ENCODE peak calls at places on chromosomes 16 and 17, in four cellular contexts. Y, J, M and Q are unnamed samples.

GRCh38 chr17:71115669-71115972 is 946.3 kb downstream of the KCNJ2 start:
- DNase-seq in J (no peak), M (no peak), Y (no peak), Q (no peak)

GRCh38 chr17:45296003-45296832 is 20.6 kb downstream of the MAP3K14 start:
- DNase-seq in Y (no peak), M (no peak), J (no peak), Q (no peak)

GRCh38 chr16:57235128-57236092 is 9.6 kb upstream of the ARL2BP start:
- DNase-seq in J (no peak), M (peak), Y (no peak), Q (peak)

GRCh38 chr17:81538651-81539570 is 10.7 kb downstream of the FSCN2 start:
- DNase-seq in M (no peak), J (no peak), Y (no peak), Q (no peak)

GRCh38 chr17:77610980-77611641 is 347.4 kb upstream of the TNRC6C start:
- DNase-seq in M (no peak), Y (no peak), J (no peak), Q (no peak)

GRCh38 chr16:69483611-69484010 is 59.2 kb downstream of the CYB5B start:
- DNase-seq in Y (no peak), J (no peak), M (no peak), Q (no peak)

GRCh38 chr16:102060-102855 is 24.2 kb downstream of the MPG start:
- DNase-seq in Y (no peak), M (no peak), J (no peak), Q (no peak)

GRCh38 chr17:45904886-45905285 is 10.5 kb downstream of the MAPT start:
- DNase-seq in J (no peak), M (no peak), Y (no peak), Q (no peak)

GRCh38 chr17:47072881-47073280 is 93.8 kb upstream of the RPRML start:
- DNase-seq in J (no peak), Y (no peak), M (no peak), Q (no peak)

GRCh38 chr17:75875940-75876189 is 2.5 kb downstream of the TRIM47 start:
- DNase-seq in Y (no peak), M (no peak), J (no peak), Q (no peak)

GRCh38 chr16:58152246-58152868 is 23.2 kb upstream of the CFAP20 start:
- DNase-seq in J (no peak), Y (no peak), M (no peak), Q (peak)

GRCh38 chr16:82197540-82198240 is 27.7 kb upstream of the MPHOSPH6 start:
- DNase-seq in Y (no peak), J (no peak), M (no peak), Q (no peak)

GRCh38 chr16:73058221-73058615 is 10.3 kb upstream of the ZFHX3 start:
- DNase-seq in M (peak), J (no peak), Y (no peak), Q (no peak)

GRCh38 chr17:64554028-64554637 is 47.4 kb downstream of the CEP95 start:
- DNase-seq in J (no peak), Y (no peak), M (peak), Q (no peak)

GRCh38 chr17:4179071-4179470 is 36.1 kb downstream of the CYB5D2 start:
- DNase-seq in Y (no peak), J (no peak), M (no peak), Q (no peak)

GRCh38 chr17:73902416-73903181 is 258.4 kb upstream of the SDK2 start:
- DNase-seq in M (no peak), Y (no peak), J (no peak), Q (no peak)

GRCh38 chr17:75153854-75154194 is 488 bp downstream of the JPT1 start:
- DNase-seq in Y (no peak), M (peak), J (no peak), Q (no peak)

GRCh38 chr16:57112403-57113041 is 20.1 kb downstream of the CPNE2 start:
- DNase-seq in M (no peak), Y (no peak), J (no peak), Q (no peak)

GRCh38 chr17:82950525-82951102 is 110.8 kb upstream of the ZNF750 start:
- DNase-seq in M (no peak), J (no peak), Y (no peak), Q (no peak)

GRCh38 chr17:82948081-82948511 is 108.3 kb upstream of the ZNF750 start:
- DNase-seq in M (no peak), Y (no peak), J (no peak), Q (no peak)

GRCh38 chr17:82948957-82949356 is 109.1 kb upstream of the ZNF750 start:
- DNase-seq in Y (no peak), M (no peak), J (no peak), Q (no peak)

GRCh38 chr17:82949984-82950383 is 110.2 kb upstream of the ZNF750 start:
- DNase-seq in M (no peak), Y (no peak), J (no peak), Q (no peak)

GRCh38 chr17:82949361-82949760 is 109.5 kb upstream of the ZNF750 start:
- DNase-seq in Y (no peak), J (no peak), M (no peak), Q (no peak)
- TF ChIP-seq CBX5 in Y (no peak), J (no peak), M (no peak), Q (no peak)

GRCh38 chr17:40303706-40304450 is 5.1 kb upstream of the RARA start:
- DNase-seq in M (no peak), J (no peak), Y (no peak), Q (no peak)
- TF ChIP-seq POLR2AphosphoS5 in M (peak), J (no peak), Y (no peak), Q (no peak)

GRCh38 chr16:13999895-14000425 is 71.2 kb upstream of the MRTFB start:
- DNase-seq in J (no peak), M (peak), Y (no peak), Q (no peak)

GRCh38 chr16:13999071-13999894 is 71.8 kb upstream of the MRTFB start:
- DNase-seq in Y (no peak), J (no peak), M (peak), Q (no peak)

GRCh38 chr16:13996778-13997288 is 74.3 kb upstream of the MRTFB start:
- DNase-seq in M (no peak), Y (no peak), J (no peak), Q (no peak)

GRCh38 chr16:13997526-13997925 is 73.6 kb upstream of the MRTFB start:
- DNase-seq in M (peak), J (no peak), Y (no peak), Q (no peak)

DNA sequence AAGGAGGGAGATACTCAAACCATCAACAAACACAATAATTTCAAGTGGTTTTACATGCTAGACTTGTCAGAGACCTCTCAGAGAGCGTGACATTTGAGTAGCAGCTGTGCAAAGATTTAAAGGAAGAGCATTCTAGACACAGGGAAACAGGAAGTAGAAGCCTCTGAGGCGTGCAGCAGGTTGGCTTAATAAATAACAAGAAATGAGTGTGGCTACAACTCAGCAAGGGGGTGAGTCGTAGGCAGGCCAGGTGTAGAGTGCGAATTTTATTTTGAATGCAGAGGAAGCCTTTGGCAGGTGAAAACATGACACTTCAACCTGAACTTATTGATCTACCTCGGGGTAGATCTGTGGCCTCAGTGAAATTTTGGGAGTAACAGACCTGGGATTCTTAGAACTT is 73.2 kb upstream of the MRTFB start:
- DNase-seq in M (no peak), J (peak), Y (no peak), Q (peak)
- TF ChIP-seq CBX5 in M (no peak), J (no peak), Y (no peak), Q (no peak)

DNA sequence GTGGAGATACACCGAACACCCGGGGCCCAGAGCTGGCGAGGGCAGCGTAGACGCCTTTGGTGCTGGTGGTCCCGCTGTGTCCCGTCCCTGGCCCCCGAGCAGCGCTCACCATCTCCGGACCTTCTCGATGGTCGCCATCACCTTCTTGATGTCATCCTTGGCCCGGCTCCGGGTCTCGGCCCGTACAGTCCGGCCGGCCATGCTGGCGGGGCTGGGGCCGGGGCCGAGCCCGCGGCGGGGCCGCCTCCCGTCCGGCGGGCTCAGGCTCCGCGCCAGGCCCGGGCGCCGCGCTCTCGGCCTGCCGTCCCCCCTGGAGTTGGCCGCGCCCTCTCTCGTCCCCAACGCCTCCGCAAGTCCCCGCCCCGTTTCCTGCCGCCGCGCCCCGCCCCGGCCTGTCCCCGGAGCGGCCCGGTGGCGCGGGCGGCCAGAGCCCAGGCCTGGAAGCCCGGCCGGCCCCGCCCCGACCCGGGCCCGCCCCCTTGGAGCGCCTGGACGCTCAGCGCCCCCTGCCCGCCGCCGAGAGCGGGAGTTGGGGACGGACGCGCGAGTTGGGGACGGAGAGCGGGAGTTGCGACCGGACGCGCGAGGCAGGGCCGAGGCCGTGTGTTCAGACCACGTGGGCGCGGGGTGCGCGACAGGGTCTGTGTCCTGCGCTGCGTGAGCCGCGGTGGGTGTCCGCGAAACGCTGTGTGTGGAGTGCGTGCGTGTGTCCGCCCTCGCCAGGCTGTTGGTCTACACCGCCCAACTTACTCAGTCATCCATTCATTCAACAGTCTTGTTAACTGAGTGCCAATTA is at the start of gene BCL7C:
- DNase-seq in M (peak), J (no peak), Y (no peak), Q (peak)
- TF ChIP-seq POLR2AphosphoS5 in M (peak), J (no peak), Y (peak), Q (peak)

GRCh38 chr16:65515193-65515592 is 393.3 kb upstream of the CDH11 start:
- DNase-seq in M (no peak), J (no peak), Y (no peak), Q (no peak)
- TF ChIP-seq CBX5 in M (no peak), J (no peak), Y (no peak), Q (no peak)

GRCh38 chr16:1980026-1980769 is 1.1 kb downstream of the NOXO1 start:
- DNase-seq in M (no peak), Y (no peak), J (no peak), Q (no peak)
- TF ChIP-seq POLR2AphosphoS5 in M (no peak), Y (peak), J (no peak), Q (no peak)

GRCh38 chr16:85959686-85960085 is 60.7 kb downstream of the IRF8 start:
- DNase-seq in J (no peak), Y (no peak), M (no peak), Q (no peak)

GRCh38 chr16:85965125-85965524 is 66.2 kb downstream of the IRF8 start:
- DNase-seq in Y (no peak), M (no peak), J (no peak), Q (no peak)

GRCh38 chr16:85961988-85962915 is 63.3 kb downstream of the IRF8 start:
- DNase-seq in M (peak), Y (no peak), J (no peak), Q (no peak)

GRCh38 chr16:85960486-85961046 is 61.6 kb downstream of the IRF8 start:
- DNase-seq in Y (no peak), M (no peak), J (no peak), Q (no peak)

GRCh38 chr16:85963746-85964370 is 64.9 kb downstream of the IRF8 start:
- DNase-seq in J (no peak), M (no peak), Y (no peak), Q (no peak)
- TF ChIP-seq CBX5 in J (no peak), M (no peak), Y (no peak), Q (no peak)

DNA sequence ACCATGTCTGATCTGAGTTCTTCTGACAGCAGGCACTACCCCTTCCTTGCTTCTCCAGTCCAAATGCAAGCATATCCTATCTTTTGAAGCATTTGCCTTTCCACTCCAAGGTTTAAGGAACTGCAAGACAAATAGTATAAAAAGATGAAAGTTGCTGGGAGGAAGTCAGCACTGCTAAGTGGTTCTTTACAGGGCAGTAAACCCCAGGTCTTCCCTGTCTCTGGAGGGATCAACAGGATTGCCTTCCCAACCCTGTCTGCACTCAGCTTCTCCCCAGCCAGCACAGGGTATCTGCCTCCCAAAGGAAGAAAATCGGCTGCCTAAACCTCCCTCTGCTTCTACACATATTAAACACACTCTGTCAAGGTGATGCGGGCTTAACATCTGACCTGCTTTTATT is 46.8 kb downstream of the SOX9 start:
- DNase-seq in J (no peak), Y (no peak), M (no peak), Q (no peak)
- TF ChIP-seq POLR2AphosphoS5 in J (no peak), Y (no peak), M (no peak), Q (no peak)

GRCh38 chr17:31824771-31825360 is 34.2 kb downstream of the COPRS start:
- DNase-seq in Y (no peak), M (no peak), J (no peak), Q (no peak)

GRCh38 chr17:31829649-31830048 is 29.4 kb downstream of the COPRS start:
- DNase-seq in M (no peak), J (no peak), Y (no peak), Q (no peak)

GRCh38 chr17:31830971-31831755 is 27.9 kb downstream of the COPRS start:
- DNase-seq in Y (no peak), J (no peak), M (peak), Q (no peak)

GRCh38 chr17:31823014-31823413 is 36.0 kb downstream of the COPRS start:
- DNase-seq in Y (no peak), J (no peak), M (no peak), Q (no peak)

DNA sequence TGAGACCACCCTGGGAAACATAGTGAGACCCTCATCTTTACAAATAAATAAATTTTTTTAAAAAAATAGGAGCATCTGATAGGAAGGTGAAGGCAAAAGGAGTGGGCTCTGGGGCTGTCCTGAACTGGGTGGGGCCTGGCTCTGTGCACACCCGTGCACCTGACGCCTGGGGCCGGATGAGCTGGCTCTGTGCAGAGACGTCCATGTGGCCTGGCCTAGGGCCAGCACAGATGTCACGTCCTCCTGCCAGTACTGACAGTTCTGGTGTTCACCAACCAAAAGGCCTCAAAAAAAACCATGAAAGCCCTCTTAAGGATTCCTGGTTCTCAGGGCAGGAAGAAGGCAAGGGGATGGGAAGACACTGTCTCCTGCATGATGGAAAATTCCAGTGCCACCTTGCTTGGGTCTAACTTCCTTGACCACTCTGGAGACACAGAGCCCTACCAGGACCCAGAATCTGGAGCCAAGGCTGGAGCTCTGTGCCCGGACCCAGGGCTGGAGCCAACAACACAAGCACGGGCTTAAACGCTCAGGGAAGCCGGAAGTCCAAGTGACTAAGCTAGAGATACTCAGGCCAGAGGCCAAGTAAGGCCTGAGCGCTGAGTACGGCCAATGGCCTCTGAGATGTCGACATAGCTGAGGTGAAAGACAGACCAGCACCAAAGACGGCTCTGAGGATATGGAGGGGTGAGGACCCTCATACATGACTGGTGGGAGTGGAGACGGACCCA is 32.9 kb downstream of the COPRS start:
- DNase-seq in J (no peak), Y (no peak), M (no peak), Q (no peak)
- TF ChIP-seq CBX5 in J (no peak), Y (no peak), M (no peak), Q (no peak)

DNA sequence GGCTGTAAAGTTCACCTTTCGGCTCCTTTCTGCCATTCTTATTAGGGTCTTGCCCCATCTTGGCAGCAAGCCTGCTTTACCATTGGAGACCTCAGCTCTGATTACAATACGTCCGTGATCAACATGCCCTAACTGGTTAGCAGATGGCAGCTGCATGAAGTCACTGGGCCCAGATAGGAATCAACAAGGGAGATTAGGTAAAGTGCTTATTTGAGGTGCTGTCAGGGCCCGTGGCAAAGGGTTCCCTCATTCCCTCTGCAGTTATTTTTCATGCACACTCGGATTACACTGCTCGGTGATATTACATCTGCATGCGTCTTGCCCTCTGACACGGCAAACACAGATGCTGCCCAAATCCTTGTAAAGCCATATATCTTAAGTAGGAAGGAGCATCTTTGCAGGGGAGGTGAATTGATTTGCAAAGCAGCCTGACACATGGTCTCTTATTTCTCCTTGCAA is 649.0 kb downstream of the WWOX start:
- DNase-seq in J (no peak), M (no peak), Y (no peak), Q (no peak)
- TF ChIP-seq POLR2AphosphoS5 in J (no peak), M (no peak), Y (no peak), Q (no peak)